ENCODE peak calls at places on chromosome 12, in five cellular contexts. One of them, this sample, is unnamed.

GRCh38 chr12:11040162-11040561 is 9.0 kb upstream of the TAS2R31 start:
- DNase-seq in esophagus squamous epithelium: no peak
- DNase-seq in cardiac muscle cell: no peak
- DNase-seq in heart left ventricle: no peak
- DNase-seq in GM23338: no peak
- DNase-seq in this sample: no peak

GRCh38 chr12:128076188-128076587 is 190.8 kb upstream of the TMEM132C start:
- DNase-seq in GM23338: no peak
- DNase-seq in cardiac muscle cell: no peak
- DNase-seq in esophagus squamous epithelium: no peak
- DNase-seq in heart left ventricle: no peak
- DNase-seq in this sample: no peak

GRCh38 chr12:33588082-33588712 is 148.6 kb upstream of the SYT10 start:
- DNase-seq in heart left ventricle: no peak
- DNase-seq in cardiac muscle cell: no peak
- DNase-seq in GM23338: peak; percentile 74
- DNase-seq in esophagus squamous epithelium: no peak
- DNase-seq in this sample: peak; percentile 29

GRCh38 chr12:98752726-98753125 is 107.6 kb downstream of the APAF1 start:
- DNase-seq in heart left ventricle: no peak
- DNase-seq in esophagus squamous epithelium: no peak
- DNase-seq in GM23338: no peak
- DNase-seq in cardiac muscle cell: no peak
- DNase-seq in this sample: no peak

GRCh38 chr12:46209914-46210834 is 58.7 kb downstream of the SLC38A1 start:
- DNase-seq in GM23338: peak; percentile 45
- DNase-seq in heart left ventricle: peak; percentile 65
- DNase-seq in esophagus squamous epithelium: no peak
- DNase-seq in cardiac muscle cell: peak; percentile 37
- DNase-seq in this sample: peak; percentile 69

GRCh38 chr12:67410667-67411067 is 141.5 kb downstream of the CAND1 start:
- DNase-seq in heart left ventricle: no peak
- DNase-seq in GM23338: no peak
- DNase-seq in esophagus squamous epithelium: no peak
- DNase-seq in cardiac muscle cell: no peak
- DNase-seq in this sample: no peak

GRCh38 chr12:28443337-28443736 is 253.1 kb downstream of the CCDC91 start:
- DNase-seq in cardiac muscle cell: no peak
- DNase-seq in GM23338: no peak
- DNase-seq in esophagus squamous epithelium: no peak
- DNase-seq in heart left ventricle: no peak
- DNase-seq in this sample: no peak

GRCh38 chr12:14950982-14951746 is 10.2 kb downstream of the ARHGDIB start:
- DNase-seq in esophagus squamous epithelium: no peak
- DNase-seq in cardiac muscle cell: peak; percentile 69
- DNase-seq in GM23338: peak; percentile 42
- DNase-seq in heart left ventricle: peak; percentile 51
- DNase-seq in this sample: no peak

GRCh38 chr12:20463920-20464524 is 95.7 kb downstream of the PDE3A start:
- DNase-seq in GM23338: peak; percentile 44
- DNase-seq in cardiac muscle cell: peak; percentile 23
- DNase-seq in heart left ventricle: no peak
- DNase-seq in esophagus squamous epithelium: no peak
- DNase-seq in this sample: no peak

GRCh38 chr12:25388216-25388615 is 137.5 kb upstream of the KRAS start:
- DNase-seq in cardiac muscle cell: no peak
- DNase-seq in heart left ventricle: no peak
- DNase-seq in esophagus squamous epithelium: no peak
- DNase-seq in GM23338: no peak
- DNase-seq in this sample: no peak

GRCh38 chr12:106080111-106080732 is 58.5 kb downstream of the NUAK1 start:
- DNase-seq in GM23338: no peak
- DNase-seq in esophagus squamous epithelium: no peak
- DNase-seq in cardiac muscle cell: peak; percentile 33
- DNase-seq in heart left ventricle: no peak
- DNase-seq in this sample: no peak

GRCh38 chr12:125773033-125773432 is 707.8 kb downstream of the AACS start:
- DNase-seq in heart left ventricle: no peak
- DNase-seq in esophagus squamous epithelium: no peak
- DNase-seq in cardiac muscle cell: peak; percentile 51
- DNase-seq in GM23338: peak; percentile 86
- DNase-seq in this sample: no peak

GRCh38 chr12:91890742-91891141 is 254.9 kb downstream of the BTG1 start:
- DNase-seq in esophagus squamous epithelium: no peak
- DNase-seq in heart left ventricle: no peak
- DNase-seq in cardiac muscle cell: no peak
- DNase-seq in GM23338: no peak
- DNase-seq in this sample: no peak

GRCh38 chr12:116010467-116010866 is 267.0 kb downstream of the MED13L start:
- DNase-seq in heart left ventricle: no peak
- DNase-seq in GM23338: no peak
- DNase-seq in esophagus squamous epithelium: no peak
- DNase-seq in cardiac muscle cell: no peak
- DNase-seq in this sample: no peak

GRCh38 chr12:116012757-116013156 is 264.7 kb downstream of the MED13L start:
- DNase-seq in heart left ventricle: no peak
- DNase-seq in esophagus squamous epithelium: no peak
- DNase-seq in GM23338: no peak
- DNase-seq in cardiac muscle cell: no peak
- DNase-seq in this sample: no peak

GRCh38 chr12:116011217-116011616 is 266.3 kb downstream of the MED13L start:
- DNase-seq in GM23338: no peak
- DNase-seq in heart left ventricle: no peak
- DNase-seq in cardiac muscle cell: no peak
- DNase-seq in esophagus squamous epithelium: no peak
- DNase-seq in this sample: no peak

GRCh38 chr12:116006141-116006540 is 271.4 kb downstream of the MED13L start:
- DNase-seq in cardiac muscle cell: no peak
- DNase-seq in esophagus squamous epithelium: no peak
- DNase-seq in heart left ventricle: no peak
- DNase-seq in GM23338: no peak
- DNase-seq in this sample: no peak

DNA sequence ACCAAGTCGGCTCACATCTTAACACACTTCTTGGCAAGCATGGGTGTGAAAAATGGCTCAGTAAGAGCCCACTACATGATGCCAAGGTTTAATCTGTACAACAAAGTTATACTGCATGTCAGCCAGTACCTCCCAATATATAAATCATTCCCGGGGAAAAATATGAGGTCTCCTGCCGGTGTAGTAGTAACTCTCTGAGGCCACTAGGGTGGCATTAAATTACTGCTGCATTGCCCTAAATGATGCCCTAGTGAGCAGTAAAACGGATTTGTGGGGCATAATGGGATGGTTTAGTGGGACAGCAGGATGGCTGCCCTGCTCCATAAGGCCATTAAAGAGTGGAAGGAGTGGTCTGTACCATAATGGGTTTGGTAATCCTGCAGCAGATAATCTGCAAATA is 267.7 kb downstream of the MED13L start:
- DNase-seq in cardiac muscle cell: no peak
- DNase-seq in heart left ventricle: no peak
- DNase-seq in esophagus squamous epithelium: no peak
- DNase-seq in GM23338: peak; percentile 56
- DNase-seq in this sample: no peak
- TF ChIP-seq CTCF in cardiac muscle cell: peak; percentile 34
- TF ChIP-seq CTCF in heart left ventricle: no peak
- TF ChIP-seq CTCF in esophagus squamous epithelium: no peak
- TF ChIP-seq CTCF in GM23338: peak; percentile 17
- TF ChIP-seq CTCF in this sample: no peak

GRCh38 chr12:57158186-57158585 is 10.8 kb upstream of the LRP1-AS start:
- DNase-seq in heart left ventricle: no peak
- DNase-seq in GM23338: no peak
- DNase-seq in cardiac muscle cell: no peak
- DNase-seq in esophagus squamous epithelium: no peak
- DNase-seq in this sample: no peak
- H3K36me3 ChIP-seq in heart left ventricle: peaks cover 3% of the 10 kb centered on the region
- H3K36me3 ChIP-seq in GM23338: peaks cover 28% of the 10 kb centered on the region
- H3K36me3 ChIP-seq in cardiac muscle cell: peaks cover 28% of the 10 kb centered on the region
- H3K36me3 ChIP-seq in esophagus squamous epithelium: peaks cover 49% of the 10 kb centered on the region
- H3K36me3 ChIP-seq in this sample: peaks cover 3% of the 10 kb centered on the region

DNA sequence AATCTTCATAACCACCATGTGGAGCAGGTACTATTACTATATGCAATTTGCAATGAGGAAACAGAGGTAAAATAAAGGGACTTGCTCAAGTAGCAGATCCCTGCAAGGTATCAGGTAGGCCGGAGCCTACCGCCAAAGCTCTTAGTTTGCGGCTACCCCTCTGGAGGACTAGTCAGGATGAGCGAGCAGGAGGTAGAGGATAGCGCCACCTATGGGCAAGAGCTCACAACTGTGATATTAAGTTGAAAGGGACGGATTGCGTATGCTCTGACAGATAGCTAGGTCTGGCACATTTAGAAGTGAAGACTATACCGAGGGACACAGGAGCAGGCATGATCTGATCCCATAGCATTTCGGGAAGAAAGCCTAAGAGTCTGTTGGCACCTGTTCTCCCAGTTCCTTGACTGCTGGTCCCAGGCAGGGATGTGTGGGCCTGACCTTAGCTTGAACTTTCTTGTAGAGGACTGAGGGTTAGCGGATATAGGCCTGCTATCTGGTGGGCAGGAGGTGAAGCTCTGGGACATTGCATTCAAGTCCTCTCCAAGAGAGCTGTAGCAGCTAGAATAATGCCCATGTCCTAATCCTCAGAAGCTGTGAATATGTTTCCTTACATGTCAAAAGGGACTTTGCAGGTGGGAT is 48.0 kb downstream of the SLC17A8 start:
- DNase-seq in heart left ventricle: no peak
- DNase-seq in GM23338: peak; percentile 95
- DNase-seq in cardiac muscle cell: peak; percentile 81
- DNase-seq in esophagus squamous epithelium: no peak
- DNase-seq in this sample: peak; percentile 61
- TF ChIP-seq CTCF in heart left ventricle: peak; percentile 33
- TF ChIP-seq CTCF in GM23338: peak; percentile 97
- TF ChIP-seq CTCF in cardiac muscle cell: peak; percentile 51
- TF ChIP-seq CTCF in esophagus squamous epithelium: peak; percentile 14
- TF ChIP-seq CTCF in this sample: no peak

GRCh38 chr12:110310754-110311153 is 29.7 kb downstream of the ATP2A2 start:
- DNase-seq in cardiac muscle cell: no peak
- DNase-seq in esophagus squamous epithelium: no peak
- DNase-seq in GM23338: no peak
- DNase-seq in heart left ventricle: no peak
- DNase-seq in this sample: no peak

GRCh38 chr12:110314308-110314707 is 33.3 kb downstream of the ATP2A2 start:
- DNase-seq in heart left ventricle: no peak
- DNase-seq in cardiac muscle cell: no peak
- DNase-seq in GM23338: no peak
- DNase-seq in esophagus squamous epithelium: no peak
- DNase-seq in this sample: no peak

GRCh38 chr12:110307372-110307771 is 26.3 kb downstream of the ATP2A2 start:
- DNase-seq in cardiac muscle cell: no peak
- DNase-seq in GM23338: no peak
- DNase-seq in esophagus squamous epithelium: no peak
- DNase-seq in heart left ventricle: no peak
- DNase-seq in this sample: no peak

GRCh38 chr12:110312581-110313360 is 31.7 kb downstream of the ATP2A2 start:
- DNase-seq in GM23338: no peak
- DNase-seq in esophagus squamous epithelium: no peak
- DNase-seq in heart left ventricle: no peak
- DNase-seq in cardiac muscle cell: no peak
- DNase-seq in this sample: no peak

DNA sequence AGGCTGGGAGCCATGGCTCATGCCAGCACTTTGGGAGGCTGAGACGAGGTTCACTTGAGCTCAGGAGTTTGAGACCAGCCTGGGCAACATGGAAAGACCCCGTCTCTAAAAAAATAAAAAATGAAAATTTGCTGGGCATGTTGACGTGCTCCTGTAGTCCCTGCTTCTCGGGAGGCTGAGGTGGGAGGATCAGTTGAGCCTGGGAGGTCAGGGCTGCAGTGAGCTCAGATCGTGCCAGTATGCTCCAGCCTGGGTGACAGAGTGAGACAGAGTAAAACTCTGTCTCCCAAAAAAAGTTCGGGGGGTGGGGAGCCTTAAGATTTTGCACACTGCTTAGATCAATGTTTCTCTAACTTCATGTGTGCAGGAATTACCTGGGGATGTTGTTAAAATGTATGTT is 30.9 kb downstream of the ATP2A2 start:
- DNase-seq in esophagus squamous epithelium: no peak
- DNase-seq in cardiac muscle cell: no peak
- DNase-seq in GM23338: no peak
- DNase-seq in heart left ventricle: no peak
- DNase-seq in this sample: no peak
- H3K36me3 ChIP-seq in esophagus squamous epithelium: no peaks in the 10 kb centered on the region
- H3K36me3 ChIP-seq in cardiac muscle cell: peaks cover 12% of the 10 kb centered on the region
- H3K36me3 ChIP-seq in GM23338: peaks cover 3% of the 10 kb centered on the region
- H3K36me3 ChIP-seq in heart left ventricle: no peaks in the 10 kb centered on the region
- H3K36me3 ChIP-seq in this sample: peaks cover 9% of the 10 kb centered on the region

GRCh38 chr12:104957388-104958008 is 592 bp downstream of the SLC41A2 start:
- DNase-seq in esophagus squamous epithelium: no peak
- DNase-seq in heart left ventricle: peak; percentile 40
- DNase-seq in GM23338: peak; percentile 63
- DNase-seq in cardiac muscle cell: no peak
- DNase-seq in this sample: no peak

GRCh38 chr12:104958946-104959841 is 1.1 kb upstream of the SLC41A2 start:
- DNase-seq in heart left ventricle: no peak
- DNase-seq in GM23338: peak; percentile 26
- DNase-seq in esophagus squamous epithelium: no peak
- DNase-seq in cardiac muscle cell: no peak
- DNase-seq in this sample: no peak

GRCh38 chr12:104960464-104960863 is 2.4 kb upstream of the SLC41A2 start:
- DNase-seq in heart left ventricle: no peak
- DNase-seq in cardiac muscle cell: no peak
- DNase-seq in GM23338: no peak
- DNase-seq in esophagus squamous epithelium: no peak
- DNase-seq in this sample: no peak

GRCh38 chr12:104956870-104957301 is 1.2 kb downstream of the SLC41A2 start:
- DNase-seq in heart left ventricle: no peak
- DNase-seq in GM23338: no peak
- DNase-seq in cardiac muscle cell: no peak
- DNase-seq in esophagus squamous epithelium: no peak
- DNase-seq in this sample: no peak

GRCh38 chr12:104958009-104958945 is at the start of gene SLC41A2:
- DNase-seq in heart left ventricle: peak; percentile 78
- DNase-seq in cardiac muscle cell: peak; percentile 88
- DNase-seq in GM23338: peak; percentile 83
- DNase-seq in esophagus squamous epithelium: peak; percentile 23
- DNase-seq in this sample: peak; percentile 86
- TF ChIP-seq CTCF in heart left ventricle: no peak
- TF ChIP-seq CTCF in cardiac muscle cell: no peak
- TF ChIP-seq CTCF in GM23338: no peak
- TF ChIP-seq CTCF in esophagus squamous epithelium: no peak
- TF ChIP-seq CTCF in this sample: no peak

DNA sequence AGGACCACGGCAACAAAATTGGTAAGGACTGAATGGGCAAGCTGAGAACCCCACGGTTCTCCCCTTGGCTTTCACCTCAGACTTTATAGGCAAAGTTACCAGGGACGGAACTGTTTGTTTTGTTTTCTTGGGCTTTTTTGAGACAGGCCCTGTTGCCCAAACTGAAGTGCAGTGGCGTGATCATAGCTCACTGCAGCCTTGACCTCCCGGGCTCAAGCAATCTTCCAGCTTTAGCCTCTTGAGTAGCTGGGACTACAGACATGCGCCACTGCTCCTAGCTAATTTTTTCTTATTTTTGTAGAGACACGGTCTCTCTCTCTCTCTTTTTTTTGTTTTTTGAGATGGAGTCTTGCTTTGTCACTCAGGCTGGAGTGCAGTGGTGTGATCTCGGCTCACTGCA is 71.1 kb downstream of the TRAFD1 start:
- DNase-seq in GM23338: no peak
- DNase-seq in cardiac muscle cell: no peak
- DNase-seq in heart left ventricle: no peak
- DNase-seq in esophagus squamous epithelium: no peak
- DNase-seq in this sample: no peak
- H3K36me3 ChIP-seq in GM23338: peaks cover 7% of the 10 kb centered on the region
- H3K36me3 ChIP-seq in cardiac muscle cell: peaks cover 62% of the 10 kb centered on the region
- H3K36me3 ChIP-seq in heart left ventricle: no peaks in the 10 kb centered on the region
- H3K36me3 ChIP-seq in esophagus squamous epithelium: peaks cover 24% of the 10 kb centered on the region
- H3K36me3 ChIP-seq in this sample: no peaks in the 10 kb centered on the region